ENCODE peak calls at places on chromosome 13, in six cellular contexts. D is activated naive CD4-positive, alpha-beta T cell treated with anti-CD3 and anti-CD28 coated beads, Interleukin-2, amount 10 ng/mL, durations not matched to agents 7 days and 5 days; N is stimulated activated CD8-positive, alpha-beta memory T cell treated with anti-CD3 and anti-CD28 coated beads, Interleukin-4, amount 100 ng/mL, for 1 hour; S is NCI-H524; V is aorta; E is NCI-H1694 treated with DMSO at 0.1 percent for 48 hours. G is an unnamed sample.

GRCh38 chr13:51538626-51539179 is 45.6 kb upstream of the WDFY2 start:
- DNase-seq in D (no peak), N (no peak), S (peak; percentile 23), V (no peak), E (no peak), G (no peak)

GRCh38 chr13:41384749-41385503 is 72.4 kb upstream of the RGCC start:
- DNase-seq in D (no peak), N (no peak), S (peak; percentile 18), V (no peak), E (no peak), G (no peak)

GRCh38 chr13:45082964-45083363 is 37.3 kb upstream of the GTF2F2 start:
- DNase-seq in D (no peak), N (no peak), S (no peak), V (no peak), E (no peak), G (no peak)

GRCh38 chr13:102236830-102237621 is 164.8 kb downstream of the FGF14 start:
- DNase-seq in D (no peak), N (no peak), S (peak; percentile 92), V (no peak), E (peak; percentile 29), G (no peak)

GRCh38 chr13:27667946-27668345 is 46.3 kb downstream of the POLR1D start:
- DNase-seq in D (no peak), N (no peak), S (no peak), V (no peak), E (no peak), G (peak; percentile 19)

GRCh38 chr13:94154362-94154761 is 325.1 kb downstream of the DCT start:
- DNase-seq in D (no peak), N (no peak), S (no peak), V (peak; percentile 58), E (no peak), G (no peak)

GRCh38 chr13:25806304-25806974 is 245.4 kb downstream of the SHISA2 start:
- DNase-seq in D (no peak), N (no peak), S (no peak), V (no peak), E (no peak), G (no peak)

GRCh38 chr13:80716610-80717081 is 375.7 kb upstream of the SPRY2 start:
- DNase-seq in D (no peak), N (no peak), S (no peak), V (peak; percentile 49), E (no peak), G (no peak)

GRCh38 chr13:85536706-85537105 is 262.5 kb downstream of the SLITRK6 start:
- DNase-seq in D (no peak), N (no peak), S (no peak), V (no peak), E (no peak), G (no peak)

G was measured in DND-41.